ENCODE peak calls at places on chromosomes 2 and 18, in eight cellular contexts. V is keratinocyte; O is Peyer's patch; U is tibial nerve; H is Panc1; P is SJSA1; B is HCT116; I is naive thymus-derived CD4-positive, alpha-beta T cell. D is an unnamed sample.

GRCh38 chr2:42754776-42755140 is 9.2 kb downstream of the OXER1 start:
- DNase-seq in V (no peak), H (no peak), P (no peak), U (no peak), I (no peak), B (no peak), O (no peak), D (no peak)

GRCh38 chr18:7370812-7371211 is 139.9 kb downstream of the LRRC30 start:
- DNase-seq in U (peak; percentile 21), B (no peak), V (no peak), O (no peak), H (no peak), P (no peak), I (no peak), D (peak; percentile 49)

GRCh38 chr2:200747668-200748618 is 63.8 kb upstream of the BZW1 start:
- DNase-seq in H (no peak), B (no peak), I (no peak), O (no peak), V (no peak), U (no peak), P (peak; percentile 67), D (no peak)

GRCh38 chr18:22171263-22171838 is 2.0 kb downstream of the GATA6 start:
- DNase-seq in U (no peak), I (no peak), H (no peak), B (no peak), O (no peak), P (no peak), V (no peak), D (no peak)

GRCh38 chr2:102345329-102345920 is 10.2 kb upstream of the IL18R1 start:
- DNase-seq in H (no peak), P (no peak), B (no peak), V (no peak), I (no peak), O (no peak), U (no peak), D (no peak)

GRCh38 chr2:69163109-69163508 is 150.1 kb downstream of the ANTXR1 start:
- DNase-seq in V (peak; percentile 67), O (no peak), H (peak; percentile 13), U (peak; percentile 34), I (no peak), B (peak; percentile 47), P (peak; percentile 61), D (no peak)

GRCh38 chr2:180707175-180707866 is 273.1 kb upstream of the UBE2E3 start:
- DNase-seq in O (no peak), H (no peak), V (no peak), P (no peak), U (no peak), B (no peak), I (no peak), D (no peak)

GRCh38 chr2:45345331-45346305 is 265.4 kb downstream of the SRBD1 start:
- DNase-seq in V (no peak), H (no peak), I (no peak), U (no peak), B (no peak), P (no peak), O (no peak), D (peak; percentile 7)

GRCh38 chr18:25223211-25223610 is 128.8 kb downstream of the ZNF521 start:
- DNase-seq in I (no peak), P (no peak), U (no peak), O (no peak), H (no peak), B (no peak), V (no peak), D (no peak)

GRCh38 chr2:240785424-240786335 is 34.3 kb downstream of the KIF1A start:
- DNase-seq in P (no peak), I (no peak), H (no peak), U (no peak), B (no peak), O (no peak), V (no peak), D (no peak)
- H3K36me3 ChIP-seq in P (no peaks in the 10 kb centered on the region), I (no peaks in the 10 kb centered on the region), H (no peaks in the 10 kb centered on the region), U (no peaks in the 10 kb centered on the region), B (no peaks in the 10 kb centered on the region), O (no peaks in the 10 kb centered on the region), V (no peaks in the 10 kb centered on the region), D (no peaks in the 10 kb centered on the region)

GRCh38 chr18:13640266-13640860 is 86.0 kb downstream of the FAM210A start:
- DNase-seq in B (no peak), H (no peak), I (no peak), U (no peak), O (no peak), V (no peak), P (no peak), D (no peak)

GRCh38 chr18:13639196-13639595 is 87.2 kb downstream of the FAM210A start:
- DNase-seq in P (no peak), V (no peak), I (no peak), U (no peak), B (no peak), H (no peak), O (no peak), D (no peak)

GRCh38 chr18:13641551-13642439 is 84.6 kb downstream of the FAM210A start:
- DNase-seq in V (no peak), I (no peak), P (peak; percentile 24), O (no peak), B (no peak), U (no peak), H (no peak), D (no peak)

GRCh38 chr18:13635046-13635445 is 91.3 kb downstream of the FAM210A start:
- DNase-seq in O (no peak), I (no peak), B (no peak), U (no peak), P (no peak), H (no peak), V (no peak), D (no peak)

GRCh38 chr18:13638684-13639083 is 87.7 kb downstream of the FAM210A start:
- DNase-seq in I (no peak), P (no peak), V (no peak), B (no peak), H (no peak), U (no peak), O (no peak), D (no peak)
- H3K36me3 ChIP-seq in I (no peaks in the 10 kb centered on the region), P (no peaks in the 10 kb centered on the region), V (no peaks in the 10 kb centered on the region), B (no peaks in the 10 kb centered on the region), H (no peaks in the 10 kb centered on the region), U (no peaks in the 10 kb centered on the region), O (no peaks in the 10 kb centered on the region), D (no peaks in the 10 kb centered on the region)

GRCh38 chr18:79343567-79344207 is 52.0 kb upstream of the NFATC1 start:
- DNase-seq in O (no peak), H (no peak), V (no peak), B (no peak), U (no peak), P (no peak), I (no peak), D (no peak)

GRCh38 chr18:79345366-79345765 is 50.4 kb upstream of the NFATC1 start:
- DNase-seq in H (no peak), B (no peak), I (no peak), P (no peak), U (no peak), O (no peak), V (no peak), D (no peak)

GRCh38 chr18:79345981-79346380 is 49.7 kb upstream of the NFATC1 start:
- DNase-seq in I (no peak), P (no peak), B (no peak), U (no peak), V (no peak), O (no peak), H (no peak), D (no peak)

GRCh38 chr18:79348066-79348465 is 47.7 kb upstream of the NFATC1 start:
- DNase-seq in H (no peak), I (no peak), P (no peak), B (no peak), O (no peak), V (no peak), U (no peak), D (no peak)

GRCh38 chr18:79344208-79344581 is 51.5 kb upstream of the NFATC1 start:
- DNase-seq in O (no peak), V (no peak), H (no peak), I (no peak), P (no peak), U (no peak), B (no peak), D (no peak)
- H3K36me3 ChIP-seq in O (no peaks in the 10 kb centered on the region), V (peaks cover 14% of the 10 kb centered on the region), H (no peaks in the 10 kb centered on the region), I (no peaks in the 10 kb centered on the region), P (peaks cover 24% of the 10 kb centered on the region), U (peaks cover 16% of the 10 kb centered on the region), B (peaks cover 9% of the 10 kb centered on the region), D (peaks cover 39% of the 10 kb centered on the region)

GRCh38 chr18:45863469-45863868 is 38.0 kb downstream of the SIGLEC15 start:
- DNase-seq in H (no peak), V (no peak), U (no peak), I (no peak), O (no peak), B (no peak), P (no peak), D (no peak)
- H3K36me3 ChIP-seq in H (no peaks in the 10 kb centered on the region), V (peaks cover 30% of the 10 kb centered on the region), U (peaks cover 21% of the 10 kb centered on the region), I (peaks cover 30% of the 10 kb centered on the region), O (no peaks in the 10 kb centered on the region), B (no peaks in the 10 kb centered on the region), P (peaks cover 81% of the 10 kb centered on the region), D (peaks cover 48% of the 10 kb centered on the region)

DNA sequence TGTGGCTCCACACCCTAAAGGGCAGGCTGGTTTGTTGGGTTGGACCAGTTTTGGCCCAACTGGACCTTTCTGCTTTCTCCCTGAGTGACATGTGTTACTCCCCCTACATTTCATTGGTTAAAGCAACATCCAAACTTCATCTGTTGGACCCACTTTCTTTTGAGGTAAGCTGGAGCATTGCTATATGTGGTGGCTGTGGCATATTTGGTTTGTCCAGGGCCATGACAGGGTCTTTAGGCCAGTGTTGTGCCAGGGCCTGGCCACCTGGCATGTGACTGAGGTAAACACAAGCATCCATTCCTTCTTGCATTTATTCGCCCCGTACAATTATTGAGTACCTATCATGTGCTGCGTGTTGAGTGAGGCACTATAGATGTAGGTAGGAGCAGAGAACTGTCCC is 36.8 kb upstream of the MARCO start:
- DNase-seq in P (no peak), U (no peak), I (no peak), O (no peak), H (no peak), V (no peak), B (no peak), D (no peak)
- H3K36me3 ChIP-seq in P (no peaks in the 10 kb centered on the region), U (no peaks in the 10 kb centered on the region), I (no peaks in the 10 kb centered on the region), O (no peaks in the 10 kb centered on the region), H (no peaks in the 10 kb centered on the region), V (no peaks in the 10 kb centered on the region), B (no peaks in the 10 kb centered on the region), D (no peaks in the 10 kb centered on the region)

GRCh38 chr2:10800163-10800562 is 12.4 kb downstream of the PDIA6 start:
- DNase-seq in U (no peak), H (no peak), O (no peak), P (no peak), B (no peak), I (no peak), V (no peak), D (no peak)
- H3K36me3 ChIP-seq in U (no peaks in the 10 kb centered on the region), H (peaks cover 20% of the 10 kb centered on the region), O (no peaks in the 10 kb centered on the region), P (peaks cover 76% of the 10 kb centered on the region), B (peaks cover 39% of the 10 kb centered on the region), I (peaks cover 21% of the 10 kb centered on the region), V (peaks cover 17% of the 10 kb centered on the region), D (peaks cover 15% of the 10 kb centered on the region)